ENCODE peak calls at places on chromosomes 2 and 18, in ten cellular contexts. One of them, this sample, is unnamed.

GRCh38 chr2:122643725-122644329 is 888.4 kb downstream of the TSN start:
- DNase-seq in T-helper 1 cell: no peak
- DNase-seq in CD8-positive, alpha-beta memory T cell: no peak
- DNase-seq in GM20000: no peak
- DNase-seq in NCI-H82: peak; percentile 25
- DNase-seq in CD4-positive, CD25-positive, alpha-beta regulatory T cell: no peak
- DNase-seq in central memory CD4-positive, alpha-beta T cell: no peak
- DNase-seq in astrocyte of the cerebellum: no peak
- DNase-seq in GM23248: peak; percentile 80
- DNase-seq in hypothalamus: no peak
- DNase-seq in this sample: no peak

GRCh38 chr2:233852056-233852455 is 2.3 kb downstream of the HJURP start:
- DNase-seq in T-helper 1 cell: no peak
- DNase-seq in CD8-positive, alpha-beta memory T cell: no peak
- DNase-seq in GM20000: no peak
- DNase-seq in NCI-H82: no peak
- DNase-seq in CD4-positive, CD25-positive, alpha-beta regulatory T cell: no peak
- DNase-seq in central memory CD4-positive, alpha-beta T cell: no peak
- DNase-seq in astrocyte of the cerebellum: no peak
- DNase-seq in GM23248: no peak
- DNase-seq in hypothalamus: no peak
- DNase-seq in this sample: peak; percentile 57

GRCh38 chr2:37325625-37326071 is 1.0 kb upstream of the PRKD3 start:
- DNase-seq in T-helper 1 cell: no peak
- DNase-seq in CD8-positive, alpha-beta memory T cell: no peak
- DNase-seq in GM20000: no peak
- DNase-seq in NCI-H82: peak; percentile 14
- DNase-seq in CD4-positive, CD25-positive, alpha-beta regulatory T cell: no peak
- DNase-seq in central memory CD4-positive, alpha-beta T cell: no peak
- DNase-seq in astrocyte of the cerebellum: no peak
- DNase-seq in GM23248: no peak
- DNase-seq in hypothalamus: no peak
- DNase-seq in this sample: no peak

GRCh38 chr18:80253871-80254492 is 6.7 kb upstream of the PARD6G start:
- DNase-seq in T-helper 1 cell: no peak
- DNase-seq in CD8-positive, alpha-beta memory T cell: peak; percentile 23
- DNase-seq in GM20000: no peak
- DNase-seq in NCI-H82: no peak
- DNase-seq in CD4-positive, CD25-positive, alpha-beta regulatory T cell: no peak
- DNase-seq in central memory CD4-positive, alpha-beta T cell: no peak
- DNase-seq in astrocyte of the cerebellum: no peak
- DNase-seq in GM23248: peak; percentile 56
- DNase-seq in hypothalamus: no peak
- DNase-seq in this sample: peak; percentile 77

GRCh38 chr18:48300463-48300961 is 108.7 kb downstream of the ZBTB7C start:
- DNase-seq in T-helper 1 cell: no peak
- DNase-seq in CD8-positive, alpha-beta memory T cell: no peak
- DNase-seq in GM20000: no peak
- DNase-seq in NCI-H82: peak; percentile 6
- DNase-seq in CD4-positive, CD25-positive, alpha-beta regulatory T cell: no peak
- DNase-seq in central memory CD4-positive, alpha-beta T cell: no peak
- DNase-seq in astrocyte of the cerebellum: no peak
- DNase-seq in GM23248: no peak
- DNase-seq in hypothalamus: no peak
- DNase-seq in this sample: no peak

GRCh38 chr2:19408592-19408991 is 50.2 kb upstream of the OSR1 start:
- DNase-seq in T-helper 1 cell: no peak
- DNase-seq in CD8-positive, alpha-beta memory T cell: no peak
- DNase-seq in GM20000: no peak
- DNase-seq in NCI-H82: no peak
- DNase-seq in CD4-positive, CD25-positive, alpha-beta regulatory T cell: no peak
- DNase-seq in central memory CD4-positive, alpha-beta T cell: no peak
- DNase-seq in astrocyte of the cerebellum: no peak
- DNase-seq in GM23248: peak; percentile 41
- DNase-seq in hypothalamus: no peak
- DNase-seq in this sample: no peak

GRCh38 chr2:135948642-135949355 is 36.6 kb downstream of the DARS1 start:
- DNase-seq in T-helper 1 cell: no peak
- DNase-seq in CD8-positive, alpha-beta memory T cell: no peak
- DNase-seq in GM20000: peak; percentile 33
- DNase-seq in NCI-H82: no peak
- DNase-seq in CD4-positive, CD25-positive, alpha-beta regulatory T cell: peak; percentile 65
- DNase-seq in central memory CD4-positive, alpha-beta T cell: peak; percentile 55
- DNase-seq in astrocyte of the cerebellum: peak; percentile 64
- DNase-seq in GM23248: peak; percentile 85
- DNase-seq in hypothalamus: no peak
- DNase-seq in this sample: no peak

GRCh38 chr2:229901819-229902218 is 20.0 kb downstream of the TRIP12 start:
- DNase-seq in T-helper 1 cell: no peak
- DNase-seq in CD8-positive, alpha-beta memory T cell: no peak
- DNase-seq in GM20000: no peak
- DNase-seq in NCI-H82: no peak
- DNase-seq in CD4-positive, CD25-positive, alpha-beta regulatory T cell: no peak
- DNase-seq in central memory CD4-positive, alpha-beta T cell: no peak
- DNase-seq in astrocyte of the cerebellum: peak; percentile 92
- DNase-seq in GM23248: peak; percentile 77
- DNase-seq in hypothalamus: no peak
- DNase-seq in this sample: no peak

GRCh38 chr2:147845608-147846002 is 776 bp downstream of the ACVR2A start:
- DNase-seq in T-helper 1 cell: no peak
- DNase-seq in CD8-positive, alpha-beta memory T cell: no peak
- DNase-seq in GM20000: no peak
- DNase-seq in NCI-H82: peak; percentile 32
- DNase-seq in CD4-positive, CD25-positive, alpha-beta regulatory T cell: no peak
- DNase-seq in central memory CD4-positive, alpha-beta T cell: no peak
- DNase-seq in astrocyte of the cerebellum: no peak
- DNase-seq in GM23248: peak; percentile 51
- DNase-seq in hypothalamus: no peak
- DNase-seq in this sample: no peak